ENCODE peak calls at places on chromosomes 13 and 19, in six cellular contexts. One of them, this sample, is unnamed. For H3K27me3, the result is how much of the 10 kb centered on the place peaks cover.

GRCh38 chr13:112940236-112940635 is 28.8 kb upstream of the MCF2L start:
- DNase-seq in HL-60: no peak
- DNase-seq in gastrocnemius medialis: no peak
- DNase-seq in SK-N-SH: peak
- DNase-seq in brain microvascular endothelial cell: no peak
- DNase-seq in CD8-positive, alpha-beta T cell: no peak
- DNase-seq in this sample: no peak

GRCh38 chr13:43360911-43361605 is 337.7 kb downstream of the DNAJC15 start:
- DNase-seq in gastrocnemius medialis: no peak
- DNase-seq in SK-N-SH: no peak
- DNase-seq in brain microvascular endothelial cell: peak
- DNase-seq in HL-60: no peak
- DNase-seq in CD8-positive, alpha-beta T cell: no peak
- DNase-seq in this sample: no peak

GRCh38 chr13:48727252-48728011 is 73.7 kb downstream of the CYSLTR2 start:
- DNase-seq in SK-N-SH: no peak
- DNase-seq in HL-60: no peak
- DNase-seq in CD8-positive, alpha-beta T cell: no peak
- DNase-seq in brain microvascular endothelial cell: no peak
- DNase-seq in gastrocnemius medialis: no peak
- DNase-seq in this sample: no peak

GRCh38 chr19:51292971-51293370 is 18.5 kb upstream of the IGLON5 start:
- DNase-seq in HL-60: no peak
- DNase-seq in CD8-positive, alpha-beta T cell: no peak
- DNase-seq in SK-N-SH: no peak
- DNase-seq in gastrocnemius medialis: no peak
- DNase-seq in brain microvascular endothelial cell: no peak
- DNase-seq in this sample: no peak

GRCh38 chr13:99302637-99303505 is 4.3 kb downstream of the GPR183 start:
- DNase-seq in HL-60: no peak
- DNase-seq in gastrocnemius medialis: no peak
- DNase-seq in SK-N-SH: no peak
- DNase-seq in CD8-positive, alpha-beta T cell: no peak
- DNase-seq in brain microvascular endothelial cell: no peak
- DNase-seq in this sample: no peak

GRCh38 chr19:44689290-44690130 is 9.4 kb upstream of the CEACAM16 start:
- DNase-seq in brain microvascular endothelial cell: peak
- DNase-seq in gastrocnemius medialis: peak
- DNase-seq in HL-60: peak
- DNase-seq in SK-N-SH: peak
- DNase-seq in CD8-positive, alpha-beta T cell: peak
- DNase-seq in this sample: no peak

GRCh38 chr13:83765796-83766195 is 116.5 kb downstream of the SLITRK1 start:
- DNase-seq in CD8-positive, alpha-beta T cell: no peak
- DNase-seq in HL-60: no peak
- DNase-seq in SK-N-SH: no peak
- DNase-seq in brain microvascular endothelial cell: no peak
- DNase-seq in gastrocnemius medialis: no peak
- DNase-seq in this sample: no peak

GRCh38 chr19:48629599-48630288 is 7.4 kb downstream of the DBP start:
- DNase-seq in HL-60: no peak
- DNase-seq in brain microvascular endothelial cell: peak
- DNase-seq in CD8-positive, alpha-beta T cell: no peak
- DNase-seq in gastrocnemius medialis: peak
- DNase-seq in SK-N-SH: peak
- DNase-seq in this sample: no peak

GRCh38 chr13:89920461-89920860 is 1427.0 kb upstream of the MIR17HG start:
- DNase-seq in SK-N-SH: no peak
- DNase-seq in gastrocnemius medialis: no peak
- DNase-seq in CD8-positive, alpha-beta T cell: no peak
- DNase-seq in HL-60: no peak
- DNase-seq in brain microvascular endothelial cell: no peak
- DNase-seq in this sample: no peak

GRCh38 chr19:56504581-56504980 is 3.1 kb upstream of the ZNF471 start:
- DNase-seq in SK-N-SH: no peak
- DNase-seq in brain microvascular endothelial cell: peak
- DNase-seq in CD8-positive, alpha-beta T cell: no peak
- DNase-seq in gastrocnemius medialis: no peak
- DNase-seq in HL-60: no peak
- DNase-seq in this sample: no peak

GRCh38 chr13:32491028-32491427 is 47.6 kb downstream of the N4BP2L2 start:
- DNase-seq in CD8-positive, alpha-beta T cell: no peak
- DNase-seq in HL-60: no peak
- DNase-seq in gastrocnemius medialis: no peak
- DNase-seq in brain microvascular endothelial cell: no peak
- DNase-seq in SK-N-SH: no peak
- DNase-seq in this sample: no peak

GRCh38 chr13:108915095-108915633 is 285.8 kb downstream of the MYO16 start:
- DNase-seq in SK-N-SH: peak
- DNase-seq in gastrocnemius medialis: no peak
- DNase-seq in brain microvascular endothelial cell: peak
- DNase-seq in HL-60: peak
- DNase-seq in CD8-positive, alpha-beta T cell: no peak
- DNase-seq in this sample: no peak

GRCh38 chr13:75360170-75360569 is 121.8 kb downstream of the TBC1D4 start:
- DNase-seq in SK-N-SH: no peak
- DNase-seq in CD8-positive, alpha-beta T cell: no peak
- DNase-seq in brain microvascular endothelial cell: no peak
- DNase-seq in HL-60: no peak
- DNase-seq in gastrocnemius medialis: no peak
- DNase-seq in this sample: no peak

GRCh38 chr13:24215732-24216131 is 55.2 kb downstream of the SPATA13 start:
- DNase-seq in HL-60: no peak
- DNase-seq in CD8-positive, alpha-beta T cell: no peak
- DNase-seq in gastrocnemius medialis: no peak
- DNase-seq in SK-N-SH: no peak
- DNase-seq in brain microvascular endothelial cell: no peak
- DNase-seq in this sample: no peak

GRCh38 chr19:58274771-58275199 is 4.0 kb upstream of the ZNF8 start:
- DNase-seq in SK-N-SH: no peak
- DNase-seq in CD8-positive, alpha-beta T cell: no peak
- DNase-seq in gastrocnemius medialis: no peak
- DNase-seq in brain microvascular endothelial cell: no peak
- DNase-seq in HL-60: no peak
- DNase-seq in this sample: no peak

GRCh38 chr13:97328222-97328790 is 105.7 kb upstream of the RAP2A start:
- DNase-seq in SK-N-SH: no peak
- DNase-seq in HL-60: no peak
- DNase-seq in CD8-positive, alpha-beta T cell: no peak
- DNase-seq in gastrocnemius medialis: peak
- DNase-seq in brain microvascular endothelial cell: peak
- DNase-seq in this sample: peak

GRCh38 chr13:106156468-106156867 is 379.0 kb downstream of the EFNB2 start:
- DNase-seq in SK-N-SH: no peak
- DNase-seq in brain microvascular endothelial cell: peak
- DNase-seq in gastrocnemius medialis: no peak
- DNase-seq in CD8-positive, alpha-beta T cell: no peak
- DNase-seq in HL-60: no peak
- DNase-seq in this sample: peak

GRCh38 chr19:27935669-27936068 is 1277.3 kb downstream of the UQCRFS1 start:
- DNase-seq in brain microvascular endothelial cell: no peak
- DNase-seq in CD8-positive, alpha-beta T cell: no peak
- DNase-seq in HL-60: peak
- DNase-seq in gastrocnemius medialis: no peak
- DNase-seq in SK-N-SH: no peak
- DNase-seq in this sample: no peak

GRCh38 chr19:40684280-40684679 is 6.2 kb downstream of the NUMBL start:
- DNase-seq in brain microvascular endothelial cell: no peak
- DNase-seq in CD8-positive, alpha-beta T cell: no peak
- DNase-seq in gastrocnemius medialis: no peak
- DNase-seq in HL-60: no peak
- DNase-seq in SK-N-SH: no peak
- DNase-seq in this sample: no peak

GRCh38 chr19:29519146-29519545 is 6.6 kb upstream of the VSTM2B start:
- DNase-seq in gastrocnemius medialis: no peak
- DNase-seq in CD8-positive, alpha-beta T cell: no peak
- DNase-seq in brain microvascular endothelial cell: no peak
- DNase-seq in HL-60: no peak
- DNase-seq in SK-N-SH: no peak
- DNase-seq in this sample: no peak

GRCh38 chr19:50808856-50809255 is 14.7 kb downstream of the KLK1 start:
- DNase-seq in CD8-positive, alpha-beta T cell: no peak
- DNase-seq in HL-60: no peak
- DNase-seq in SK-N-SH: no peak
- DNase-seq in gastrocnemius medialis: no peak
- DNase-seq in brain microvascular endothelial cell: no peak
- DNase-seq in this sample: no peak

GRCh38 chr13:95239293-95239692 is 62.0 kb downstream of the ABCC4 start:
- DNase-seq in brain microvascular endothelial cell: no peak
- DNase-seq in gastrocnemius medialis: no peak
- DNase-seq in SK-N-SH: no peak
- DNase-seq in CD8-positive, alpha-beta T cell: no peak
- DNase-seq in HL-60: peak
- DNase-seq in this sample: no peak

GRCh38 chr19:38023245-38023644 is 116.2 kb downstream of the SIPA1L3 start:
- DNase-seq in HL-60: no peak
- DNase-seq in CD8-positive, alpha-beta T cell: no peak
- DNase-seq in SK-N-SH: no peak
- DNase-seq in gastrocnemius medialis: no peak
- DNase-seq in brain microvascular endothelial cell: peak
- DNase-seq in this sample: no peak

GRCh38 chr13:44768233-44768632 is 192.1 kb upstream of the TSC22D1 start:
- DNase-seq in SK-N-SH: no peak
- DNase-seq in CD8-positive, alpha-beta T cell: no peak
- DNase-seq in gastrocnemius medialis: no peak
- DNase-seq in brain microvascular endothelial cell: no peak
- DNase-seq in HL-60: no peak
- DNase-seq in this sample: no peak

GRCh38 chr13:37074703-37075102 is 15.2 kb upstream of the SUPT20H start:
- DNase-seq in HL-60: no peak
- DNase-seq in SK-N-SH: peak
- DNase-seq in gastrocnemius medialis: no peak
- DNase-seq in brain microvascular endothelial cell: no peak
- DNase-seq in CD8-positive, alpha-beta T cell: no peak
- DNase-seq in this sample: peak

DNA sequence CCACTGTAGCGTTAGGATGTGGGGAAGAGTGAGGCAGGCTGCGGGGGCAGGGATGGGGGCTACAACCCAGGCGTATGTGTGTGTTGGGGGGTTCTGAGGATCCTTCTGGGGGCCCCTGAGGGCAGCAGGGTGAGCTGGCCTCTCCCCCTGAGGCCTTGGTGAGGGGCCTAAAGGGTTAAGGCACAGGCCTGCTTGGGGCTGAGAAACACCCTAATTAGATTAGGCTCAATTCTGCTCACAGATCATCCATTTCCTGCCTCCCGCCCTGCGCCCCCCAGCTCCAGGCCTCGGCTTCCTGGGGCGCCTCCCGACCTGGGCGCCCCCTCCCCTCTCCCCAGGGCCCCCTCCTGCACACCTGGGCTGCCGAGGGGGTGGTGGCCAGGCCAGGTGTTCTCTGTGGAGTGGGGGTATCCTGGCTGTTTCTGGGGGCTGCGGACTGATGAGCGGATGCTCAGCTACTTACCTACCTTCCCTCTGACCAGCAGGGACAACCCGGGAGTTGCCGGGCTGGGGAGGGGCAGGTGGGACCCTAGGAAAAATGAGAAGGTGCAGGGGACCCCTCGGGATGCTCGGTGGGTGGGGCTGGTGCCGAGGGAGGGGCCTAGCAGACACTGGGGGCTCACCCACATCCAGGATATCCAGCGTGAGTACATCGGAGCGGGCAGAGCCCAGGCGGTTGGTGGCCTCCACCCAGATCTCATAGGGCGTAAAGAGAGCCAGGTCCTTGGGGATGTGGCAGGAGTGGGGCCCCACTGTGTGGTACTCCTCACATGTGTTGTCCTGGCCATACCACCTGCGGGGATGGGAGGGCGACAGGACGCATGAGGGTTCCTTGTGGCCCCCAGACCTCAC is 8.6 kb downstream of the CRLF1 start:
- DNase-seq in CD8-positive, alpha-beta T cell: no peak
- DNase-seq in brain microvascular endothelial cell: no peak
- DNase-seq in HL-60: no peak
- DNase-seq in gastrocnemius medialis: no peak
- DNase-seq in SK-N-SH: peak
- DNase-seq in this sample: no peak
- H3K27me3 ChIP-seq in CD8-positive, alpha-beta T cell: under half
- H3K27me3 ChIP-seq in brain microvascular endothelial cell: under half
- H3K27me3 ChIP-seq in HL-60: under half
- H3K27me3 ChIP-seq in gastrocnemius medialis: under half
- H3K27me3 ChIP-seq in SK-N-SH: under half
- H3K27me3 ChIP-seq in this sample: under half

GRCh38 chr19:46515879-46516350 is 20.2 kb upstream of the PNMA8B start:
- DNase-seq in CD8-positive, alpha-beta T cell: peak
- DNase-seq in brain microvascular endothelial cell: peak
- DNase-seq in SK-N-SH: peak
- DNase-seq in gastrocnemius medialis: no peak
- DNase-seq in HL-60: no peak
- DNase-seq in this sample: no peak
- TF ChIP-seq CTCF in CD8-positive, alpha-beta T cell: peak
- TF ChIP-seq CTCF in brain microvascular endothelial cell: peak
- TF ChIP-seq CTCF in SK-N-SH: peak
- TF ChIP-seq CTCF in gastrocnemius medialis: peak
- TF ChIP-seq CTCF in HL-60: peak
- TF ChIP-seq CTCF in this sample: peak

GRCh38 chr19:11164278-11164677 is 8.7 kb upstream of the SPC24 start:
- DNase-seq in HL-60: no peak
- DNase-seq in brain microvascular endothelial cell: no peak
- DNase-seq in CD8-positive, alpha-beta T cell: no peak
- DNase-seq in SK-N-SH: no peak
- DNase-seq in gastrocnemius medialis: no peak
- DNase-seq in this sample: no peak

GRCh38 chr19:11164879-11165406 is 9.4 kb upstream of the SPC24 start:
- DNase-seq in brain microvascular endothelial cell: no peak
- DNase-seq in gastrocnemius medialis: peak
- DNase-seq in SK-N-SH: no peak
- DNase-seq in CD8-positive, alpha-beta T cell: no peak
- DNase-seq in HL-60: no peak
- DNase-seq in this sample: peak

GRCh38 chr19:11166281-11167142 is 10.9 kb upstream of the SPC24 start:
- DNase-seq in HL-60: no peak
- DNase-seq in SK-N-SH: no peak
- DNase-seq in gastrocnemius medialis: peak
- DNase-seq in CD8-positive, alpha-beta T cell: no peak
- DNase-seq in brain microvascular endothelial cell: no peak
- DNase-seq in this sample: peak

GRCh38 chr19:11168568-11168967 is 13.0 kb upstream of the SPC24 start:
- DNase-seq in CD8-positive, alpha-beta T cell: no peak
- DNase-seq in SK-N-SH: no peak
- DNase-seq in gastrocnemius medialis: no peak
- DNase-seq in HL-60: no peak
- DNase-seq in brain microvascular endothelial cell: peak
- DNase-seq in this sample: peak

GRCh38 chr19:11165486-11166030 is 10.0 kb upstream of the SPC24 start:
- DNase-seq in SK-N-SH: no peak
- DNase-seq in CD8-positive, alpha-beta T cell: no peak
- DNase-seq in brain microvascular endothelial cell: no peak
- DNase-seq in gastrocnemius medialis: no peak
- DNase-seq in HL-60: no peak
- DNase-seq in this sample: no peak
- H3K4me3 ChIP-seq in SK-N-SH: no peak
- H3K4me3 ChIP-seq in CD8-positive, alpha-beta T cell: no peak
- H3K4me3 ChIP-seq in brain microvascular endothelial cell: no peak
- H3K4me3 ChIP-seq in gastrocnemius medialis: no peak
- H3K4me3 ChIP-seq in HL-60: no peak
- H3K4me3 ChIP-seq in this sample: no peak

DNA sequence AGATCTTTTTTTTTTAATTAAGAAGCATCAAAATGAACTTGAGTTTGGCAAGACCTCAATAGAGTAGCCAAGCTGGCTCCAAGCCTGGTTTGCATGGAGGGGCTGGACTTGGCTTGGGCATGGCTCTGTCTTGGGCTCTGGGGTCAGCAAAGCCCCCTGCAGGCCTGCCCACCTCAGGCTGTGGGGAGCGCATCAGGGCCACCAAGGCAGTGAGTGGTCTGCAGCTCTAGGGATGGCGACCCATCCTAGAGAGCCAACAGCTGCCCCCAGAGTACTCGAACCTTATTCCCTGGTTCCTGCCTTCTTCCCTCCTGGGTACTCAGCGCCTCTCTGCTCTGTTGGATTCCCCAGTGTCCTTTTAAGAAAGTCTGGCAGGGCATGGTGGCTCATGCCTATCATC is 5.4 kb upstream of the CHST8 start:
- DNase-seq in gastrocnemius medialis: no peak
- DNase-seq in CD8-positive, alpha-beta T cell: no peak
- DNase-seq in HL-60: no peak
- DNase-seq in brain microvascular endothelial cell: no peak
- DNase-seq in SK-N-SH: no peak
- DNase-seq in this sample: no peak
- H3K27me3 ChIP-seq in gastrocnemius medialis: under half
- H3K27me3 ChIP-seq in CD8-positive, alpha-beta T cell: under half
- H3K27me3 ChIP-seq in HL-60: under half
- H3K27me3 ChIP-seq in brain microvascular endothelial cell: under half
- H3K27me3 ChIP-seq in SK-N-SH: under half
- H3K27me3 ChIP-seq in this sample: under half